ENCODE peak calls at places on chromosome 19, in five cellular contexts. K is heart right ventricle; P is right cardiac atrium; O is activated T-cell treated with anti-CD3 and anti-CD28 coated beads, Interleukin-2, amount 50 U/mL, for 72 hours; J is left colon. C is an unnamed sample.

GRCh38 chr19:5086232-5086631 is 117.3 kb downstream of the KDM4B start:
- ATAC-seq in K (no peak), P (no peak), O (peak), J (no peak), C (no peak)

GRCh38 chr19:5492813-5493409 is 37.7 kb downstream of the ZNRF4 start:
- ATAC-seq in K (no peak), P (no peak), O (no peak), J (no peak), C (no peak)

GRCh38 chr19:50639121-50640112 is at the start of gene SYT3:
- ATAC-seq in K (peak), P (peak), O (peak), J (peak), C (no peak)

GRCh38 chr19:50315773-50316448 is 13.3 kb downstream of the KCNC3 start:
- ATAC-seq in K (no peak), P (peak), O (peak), J (no peak), C (peak)

GRCh38 chr19:52048604-52049493 is at the start of gene ZNF432:
- ATAC-seq in K (peak), P (peak), O (peak), J (peak), C (peak)

GRCh38 chr19:36149673-36150406 is 2.4 kb downstream of the COX7A1 start:
- ATAC-seq in K (peak), P (no peak), O (no peak), J (no peak), C (no peak)

GRCh38 chr19:19169236-19170052 is 619 bp downstream of the MEF2B start:
- ATAC-seq in K (no peak), P (no peak), O (no peak), J (no peak), C (no peak)

GRCh38 chr19:54696766-54697165 is 27.5 kb upstream of the KIR3DL3 start:
- ATAC-seq in K (no peak), P (no peak), O (no peak), J (no peak), C (no peak)

GRCh38 chr19:27759896-27760295 is 1453.1 kb downstream of the UQCRFS1 start:
- ATAC-seq in K (peak), P (peak), O (no peak), J (no peak), C (no peak)

GRCh38 chr19:3028305-3029069 is 593 bp downstream of the TLE2 start:
- ATAC-seq in K (peak), P (no peak), O (peak), J (peak), C (no peak)

GRCh38 chr19:53892981-53893325 is 11.0 kb downstream of the PRKCG start:
- ATAC-seq in K (no peak), P (no peak), O (no peak), J (no peak), C (no peak)

GRCh38 chr19:28472111-28472510 is 740.8 kb downstream of the UQCRFS1 start:
- ATAC-seq in K (no peak), P (no peak), O (no peak), J (no peak), C (no peak)

GRCh38 chr19:35801828-35802227 is 10.8 kb downstream of the PRODH2 start:
- ATAC-seq in K (no peak), P (no peak), O (no peak), J (no peak), C (no peak)

GRCh38 chr19:21474671-21475181 is 30.7 kb upstream of the ZNF429 start:
- ATAC-seq in K (peak), P (peak), O (peak), J (peak), C (peak)

GRCh38 chr19:1883784-1884183 is 1.5 kb downstream of the ABHD17A start:
- ATAC-seq in K (no peak), P (no peak), O (peak), J (peak), C (no peak)

GRCh38 chr19:55042688-55043087 is 4.6 kb upstream of the GP6 start:
- ATAC-seq in K (no peak), P (no peak), O (no peak), J (no peak), C (no peak)

GRCh38 chr19:3544742-3545668 is 6.0 kb downstream of the TEKTIP1 start:
- ATAC-seq in K (peak), P (peak), O (peak), J (peak), C (peak)

GRCh38 chr19:22619371-22619770 is 14.8 kb upstream of the ZNF492 start:
- ATAC-seq in K (peak), P (peak), O (no peak), J (no peak), C (no peak)

GRCh38 chr19:55106591-55106990 is 10.8 kb downstream of the PPP1R12C start:
- ATAC-seq in K (no peak), P (no peak), O (no peak), J (no peak), C (no peak)

GRCh38 chr19:34145741-34146202 is 26.5 kb upstream of the LSM14A start:
- ATAC-seq in K (no peak), P (no peak), O (peak), J (peak), C (peak)

GRCh38 chr19:8352134-8352827 is 9.2 kb upstream of the KANK3 start:
- ATAC-seq in K (no peak), P (peak), O (no peak), J (no peak), C (no peak)

GRCh38 chr19:16369664-16370576 is 45.3 kb downstream of the KLF2 start:
- ATAC-seq in K (no peak), P (no peak), O (no peak), J (no peak), C (no peak)

GRCh38 chr19:2487780-2488330 is 11.9 kb downstream of the GADD45B start:
- ATAC-seq in K (peak), P (peak), O (no peak), J (no peak), C (no peak)

GRCh38 chr19:4654437-4655361 is 15.4 kb downstream of the TNFAIP8L1 start:
- ATAC-seq in K (no peak), P (no peak), O (no peak), J (peak), C (no peak)

GRCh38 chr19:31770220-31770619 is 421.0 kb upstream of the TSHZ3 start:
- ATAC-seq in K (no peak), P (no peak), O (no peak), J (no peak), C (no peak)

GRCh38 chr19:33410915-33411401 is 37.4 kb downstream of the CEBPG start:
- ATAC-seq in K (no peak), P (no peak), O (no peak), J (no peak), C (no peak)

GRCh38 chr19:55477905-55478304 is 1.5 kb downstream of the ZNF628 start:
- ATAC-seq in K (no peak), P (no peak), O (no peak), J (no peak), C (no peak)

GRCh38 chr19:11482384-11483050 is 1.7 kb upstream of the ELAVL3 start:
- ATAC-seq in K (peak), P (peak), O (peak), J (peak), C (peak)

C was measured in activated T-helper 17 cell treated with anti-CD3 and anti-CD28 coated beads, Interleukin-2, amount 50 U/mL, for 72 hours.